ENCODE peak calls at places on chromosomes 11 and 22, in four cellular contexts. V, D, I and E are unnamed samples. For H3K36me3 and H3K9me3, the result is how much of the 10 kb centered on the place peaks cover.

GRCh38 chr22:48535868-48536690 is 1291.6 kb downstream of the BRD1 start:
- DNase-seq in V (no peak), D (no peak), I (no peak), E (no peak)

GRCh38 chr11:114165326-114166230 is 106.1 kb downstream of the ZBTB16 start:
- DNase-seq in V (no peak), I (no peak), D (no peak), E (no peak)

GRCh38 chr11:96052921-96053631 is 129.2 kb upstream of the MTMR2 start:
- DNase-seq in I (no peak), D (no peak), V (no peak), E (peak)

GRCh38 chr22:21038405-21038804 is 6.0 kb upstream of the SLC7A4 start:
- DNase-seq in V (no peak), I (peak), D (no peak), E (no peak)

GRCh38 chr11:20353829-20354434 is 9.6 kb upstream of the HTATIP2 start:
- DNase-seq in I (no peak), V (no peak), D (no peak), E (no peak)

GRCh38 chr11:116539211-116539610 is 233.6 kb downstream of the BUD13 start:
- DNase-seq in D (no peak), I (no peak), V (no peak), E (no peak)

GRCh38 chr11:445765-446588 is 4.1 kb upstream of the PTDSS2 start:
- DNase-seq in I (no peak), V (no peak), D (no peak), E (no peak)

GRCh38 chr11:72443016-72443415 is 8.7 kb upstream of the CLPB start:
- DNase-seq in V (no peak), I (no peak), D (no peak), E (no peak)

GRCh38 chr11:120060512-120060911 is 77.4 kb downstream of the TRIM29 start:
- DNase-seq in I (no peak), V (no peak), D (no peak), E (no peak)

GRCh38 chr22:42344391-42344861 is 74.0 kb upstream of the TCF20 start:
- DNase-seq in I (peak), V (no peak), D (no peak), E (peak)

GRCh38 chr22:22773427-22773826 is 114.2 kb upstream of the IGLL5 start:
- DNase-seq in I (no peak), D (no peak), V (peak), E (no peak)

GRCh38 chr11:125313271-125314222 is 149.0 kb downstream of the PKNOX2 start:
- DNase-seq in V (no peak), I (no peak), D (no peak), E (peak)

GRCh38 chr11:12497431-12497830 is 120.1 kb downstream of the PARVA start:
- DNase-seq in I (no peak), V (no peak), D (no peak), E (no peak)

GRCh38 chr11:120208777-120209176 is 2.1 kb upstream of the OAF start:
- DNase-seq in V (no peak), I (no peak), D (no peak), E (peak)

GRCh38 chr11:85827768-85828639 is 17.1 kb upstream of the SYTL2 start:
- DNase-seq in V (no peak), D (peak), I (no peak), E (no peak)

GRCh38 chr22:27534720-27535125 is 266.8 kb downstream of the MN1 start:
- DNase-seq in V (no peak), I (peak), D (no peak), E (peak)

GRCh38 chr11:1099519-1100355 is 25.1 kb downstream of the MUC2 start:
- DNase-seq in V (no peak), D (no peak), I (no peak), E (no peak)

GRCh38 chr11:3164540-3165151 is 464 bp downstream of the OSBPL5 start:
- DNase-seq in D (no peak), I (peak), V (no peak), E (no peak)

GRCh38 chr11:77053217-77054013 is 13.4 kb upstream of the CAPN5 start:
- DNase-seq in I (no peak), D (no peak), V (no peak), E (no peak)

GRCh38 chr11:62394825-62395538 is 23.9 kb upstream of the SCGB1A1 start:
- DNase-seq in I (peak), V (peak), D (peak), E (peak)

GRCh38 chr11:127789887-127790286 is 789.3 kb upstream of the KIRREL3 start:
- DNase-seq in D (no peak), I (no peak), V (no peak), E (peak)

GRCh38 chr11:126963603-126964353 is 36.8 kb downstream of the KIRREL3 start:
- DNase-seq in D (no peak), V (no peak), I (no peak), E (no peak)

GRCh38 chr22:43387815-43388214 is 24.0 kb upstream of the MPPED1 start:
- DNase-seq in I (no peak), D (no peak), V (no peak), E (no peak)

GRCh38 chr11:6319879-6320410 is 356 bp downstream of the CAVIN3 start:
- DNase-seq in D (no peak), V (no peak), I (peak), E (peak)

GRCh38 chr22:25199726-25200520 is at the start of gene CRYBB3:
- DNase-seq in D (no peak), I (no peak), V (no peak), E (no peak)

GRCh38 chr11:11738370-11738769 is 103.4 kb upstream of the USP47 start:
- DNase-seq in D (no peak), I (no peak), V (no peak), E (no peak)

GRCh38 chr22:39212721-39213376 is 31.9 kb downstream of the PDGFB start:
- DNase-seq in D (no peak), I (peak), V (peak), E (peak)

DNA sequence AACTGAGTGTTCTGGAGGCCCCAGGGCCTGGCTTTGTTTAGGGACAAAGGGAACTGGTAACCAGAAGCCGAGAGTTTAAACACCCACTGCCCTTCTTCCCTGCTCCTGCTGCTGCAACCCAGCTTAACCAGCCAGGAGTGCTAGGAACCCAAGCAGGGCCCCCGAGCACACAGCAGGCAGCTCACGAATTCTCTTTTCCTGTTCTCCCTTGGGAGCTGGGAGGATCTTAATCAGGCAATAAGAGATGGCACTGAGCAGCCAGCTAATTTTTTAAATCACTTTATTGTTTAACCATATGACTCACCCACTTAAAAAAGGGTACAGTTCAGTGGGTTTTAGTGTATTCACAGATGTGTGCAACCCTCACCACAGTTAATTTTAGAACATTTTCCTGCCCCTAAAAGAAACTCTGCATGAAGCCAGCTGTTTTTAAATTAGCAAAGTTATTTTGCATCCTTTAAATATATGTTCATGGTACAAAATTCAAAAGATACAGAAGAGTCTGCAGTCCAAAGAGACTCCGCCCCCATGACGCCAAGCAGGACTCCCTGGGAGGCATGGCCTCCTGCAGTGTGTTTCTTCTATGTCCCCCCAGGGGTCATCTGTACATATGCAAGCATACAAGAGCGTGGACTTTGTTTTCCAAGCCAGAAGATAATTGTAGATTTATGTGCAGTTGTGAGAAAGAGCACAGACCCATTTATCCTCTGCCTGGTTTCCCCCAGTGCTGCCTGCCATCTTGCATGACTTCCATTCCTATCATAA is 18.9 kb upstream of the PPP6R3 start:
- DNase-seq in I (no peak), V (no peak), D (no peak), E (no peak)
- H3K36me3 ChIP-seq in I (under half), V (under half), D (under half), E (under half)

GRCh38 chr11:35662649-35663407 is at the start of gene TRIM44:
- DNase-seq in V (peak), D (peak), I (peak), E (peak)

GRCh38 chr11:35671396-35672127 is 9.0 kb downstream of the TRIM44 start:
- DNase-seq in V (no peak), D (no peak), I (no peak), E (no peak)

GRCh38 chr11:35664977-35665441 is 2.4 kb downstream of the TRIM44 start:
- DNase-seq in D (peak), I (no peak), V (no peak), E (no peak)

GRCh38 chr11:35663408-35663702 is 780 bp downstream of the TRIM44 start:
- DNase-seq in I (no peak), D (no peak), V (no peak), E (no peak)

DNA sequence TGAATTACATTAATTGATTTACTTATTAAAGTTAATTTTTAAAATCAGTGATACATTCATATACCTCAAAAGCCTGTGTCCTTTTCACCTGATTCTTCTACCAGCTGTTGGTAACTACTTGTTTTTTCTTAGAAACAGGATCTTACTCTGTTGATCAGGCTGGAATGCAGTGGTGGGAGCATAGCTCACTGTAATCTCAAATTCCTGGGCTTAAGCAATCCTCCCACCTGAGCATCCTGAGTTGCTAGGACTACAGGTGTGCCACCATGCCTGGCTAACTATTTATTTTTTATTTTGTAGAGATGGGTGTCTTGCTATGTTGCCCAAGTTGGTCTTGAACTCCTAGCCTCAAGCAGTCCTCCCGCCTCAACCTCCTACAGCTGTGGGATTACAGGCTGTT is 4.7 kb downstream of the TRIM44 start:
- DNase-seq in V (no peak), D (no peak), I (no peak), E (no peak)
- H3K9me3 ChIP-seq in V (under half), D (under half), I (under half), E (under half)

GRCh38 chr22:36334838-36335603 is 52.7 kb downstream of the MYH9 start:
- DNase-seq in V (peak), I (peak), D (peak), E (peak)

GRCh38 chr22:36337365-36338130 is 50.2 kb downstream of the MYH9 start:
- DNase-seq in I (no peak), D (peak), V (no peak), E (no peak)

GRCh38 chr22:36335621-36336020 is 52.1 kb downstream of the MYH9 start:
- DNase-seq in V (peak), I (no peak), D (peak), E (no peak)

GRCh38 chr22:36334081-36334831 is 53.5 kb downstream of the MYH9 start:
- DNase-seq in I (peak), D (peak), V (peak), E (no peak)

DNA sequence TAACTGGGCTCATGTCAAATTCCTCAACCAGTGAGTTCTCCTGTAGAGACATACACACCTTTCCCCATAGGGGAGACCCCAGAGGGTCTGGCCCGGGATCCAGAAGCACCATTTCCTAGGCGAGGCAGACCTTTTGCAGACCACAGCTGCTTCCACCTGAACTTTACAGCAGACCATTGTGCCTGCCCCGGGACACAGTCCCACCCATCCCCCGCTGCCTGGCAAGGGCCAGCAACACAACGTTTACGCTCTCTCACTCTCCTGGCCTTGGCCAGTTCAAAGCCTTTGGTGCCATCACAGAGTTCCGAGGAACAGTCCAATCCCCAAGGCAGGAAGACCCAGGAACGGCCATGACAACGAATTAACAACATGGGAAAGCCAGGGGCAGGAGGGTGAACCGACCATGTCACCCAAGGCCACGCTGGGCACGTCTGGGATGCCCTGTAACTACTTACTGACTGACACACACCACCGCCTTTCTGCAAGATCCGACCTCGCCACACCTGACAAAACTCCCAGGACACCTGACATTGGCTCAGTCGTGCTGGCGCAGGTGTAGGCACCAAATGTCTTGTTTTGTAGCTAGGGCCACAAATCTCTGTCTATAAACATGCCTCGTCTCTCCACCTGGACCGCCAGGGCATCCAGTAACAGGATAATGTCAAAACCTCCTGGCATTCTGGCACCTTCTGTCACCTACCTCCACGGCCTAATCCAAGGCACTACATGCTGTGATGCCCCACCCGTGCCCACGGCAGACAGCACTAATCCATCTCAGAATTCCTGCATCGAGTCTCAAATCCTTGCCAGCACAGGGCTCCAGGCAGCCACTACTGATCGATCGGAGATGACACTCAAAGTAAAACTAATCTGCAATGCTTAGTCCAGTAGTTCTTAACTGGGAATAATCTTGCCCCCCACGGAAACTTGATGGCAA is 51.3 kb downstream of the MYH9 start:
- DNase-seq in D (no peak), I (no peak), V (no peak), E (no peak)
- H3K36me3 ChIP-seq in D (under half), I (half or more), V (under half), E (half or more)

GRCh38 chr11:31801298-31801702 is 9.8 kb downstream of the PAX6 start:
- DNase-seq in I (no peak), D (no peak), V (no peak), E (no peak)
- H3K9me3 ChIP-seq in I (under half), D (under half), V (under half), E (under half)